ENCODE peak calls at places on chromosome 4, in eight cellular contexts. W, V, J, K, Z, I, Q and H are unnamed samples.

GRCh38 chr4:65670331-65671031 is at the start of gene EPHA5:
- DNase-seq in W (peak), V (peak), J (peak), K (peak), Z (peak), I (peak), Q (no peak), H (no peak)

GRCh38 chr4:138039010-138039409 is 203.1 kb downstream of the SLC7A11 start:
- DNase-seq in W (no peak), V (no peak), J (no peak), K (no peak), Z (no peak), I (no peak), Q (no peak), H (no peak)

GRCh38 chr4:80471701-80472100 is 136.2 kb downstream of the CFAP299 start:
- DNase-seq in W (no peak), V (peak), J (no peak), K (no peak), Z (no peak), I (no peak), Q (no peak), H (no peak)

GRCh38 chr4:169314906-169315305 is 44.1 kb upstream of the SH3RF1 start:
- DNase-seq in W (peak), V (peak), J (peak), K (no peak), Z (peak), I (no peak), Q (peak), H (peak)

GRCh38 chr4:144189121-144189520 is 48.6 kb upstream of the GYPA start:
- DNase-seq in W (no peak), V (no peak), J (no peak), K (no peak), Z (no peak), I (no peak), Q (no peak), H (no peak)

GRCh38 chr4:156873776-156874175 is 97.8 kb downstream of the PDGFC start:
- DNase-seq in W (no peak), V (no peak), J (no peak), K (no peak), Z (no peak), I (no peak), Q (no peak), H (no peak)

GRCh38 chr4:94962484-94962883 is 204.7 kb downstream of the BMPR1B start:
- DNase-seq in W (no peak), V (no peak), J (no peak), K (no peak), Z (no peak), I (no peak), Q (no peak), H (no peak)

GRCh38 chr4:17781072-17781830 is at the start of gene FAM184B:
- DNase-seq in W (no peak), V (no peak), J (peak), K (no peak), Z (peak), I (no peak), Q (no peak), H (no peak)

GRCh38 chr4:14264437-14264836 is 636.9 kb upstream of the BOD1L1 start:
- DNase-seq in W (no peak), V (no peak), J (no peak), K (no peak), Z (no peak), I (no peak), Q (no peak), H (no peak)

DNA sequence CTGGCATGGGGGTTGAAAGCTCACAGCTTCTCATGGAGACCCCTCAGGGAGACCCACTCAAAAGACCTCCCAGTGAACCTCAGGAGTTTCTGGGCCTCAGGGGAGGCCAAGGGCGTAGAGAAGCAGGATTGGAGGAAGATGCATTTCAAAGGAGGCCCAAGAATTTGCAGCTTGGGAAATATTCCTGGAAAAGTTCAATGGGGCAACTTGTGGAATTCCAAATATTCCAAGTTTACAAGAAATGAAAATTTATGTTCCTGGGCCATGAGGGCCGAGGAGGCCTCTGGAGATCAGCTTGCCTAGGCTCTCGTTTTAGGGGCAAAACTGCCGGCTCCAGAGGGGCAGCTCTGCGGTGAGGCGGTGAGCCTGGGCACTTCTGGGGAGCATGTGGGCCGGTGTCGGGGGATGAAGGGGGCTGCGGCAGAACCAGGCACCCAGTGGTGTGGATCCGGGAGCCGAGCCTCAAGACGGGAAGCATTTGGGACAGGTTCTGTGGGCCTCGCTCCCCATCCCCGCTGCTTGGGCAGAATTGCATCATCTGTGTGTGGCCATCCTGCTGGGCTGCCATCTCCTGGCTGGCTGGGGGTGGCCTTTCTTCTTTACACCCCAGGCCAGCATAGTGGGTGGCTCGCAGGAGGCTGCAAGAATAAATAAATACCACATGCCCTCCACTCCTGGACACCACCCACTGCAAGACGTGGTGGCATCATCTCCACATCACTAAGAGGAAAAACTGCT is 54.6 kb upstream of the GPR78 start:
- DNase-seq in W (no peak), V (no peak), J (no peak), K (no peak), Z (peak), I (no peak), Q (no peak), H (no peak)
- TF ChIP-seq CTCF in W (no peak), V (no peak), J (no peak), K (peak), Z (no peak), I (no peak), Q (no peak), H (no peak)

DNA sequence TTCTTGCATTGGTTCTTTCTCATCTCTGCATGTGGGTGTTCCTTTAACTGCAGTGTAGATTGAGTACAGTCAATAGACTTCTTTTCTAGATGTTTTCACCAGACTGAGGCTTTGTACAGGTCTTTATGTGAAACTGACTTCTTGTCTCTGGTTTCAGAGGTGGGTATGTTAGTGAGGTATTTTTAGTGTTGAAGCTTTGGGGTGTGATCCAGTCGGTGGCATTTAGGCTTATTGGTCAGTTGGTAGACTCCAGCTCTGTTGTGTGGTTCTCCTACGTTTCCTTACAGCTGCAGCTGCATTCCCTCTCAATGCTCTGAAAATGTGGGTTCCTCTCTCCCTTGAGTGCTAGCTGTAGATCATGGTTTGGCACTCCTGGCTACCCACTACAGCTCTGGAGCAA is 21.3 kb upstream of the AMBN start:
- DNase-seq in W (no peak), V (no peak), J (no peak), K (no peak), Z (no peak), I (no peak), Q (no peak), H (no peak)
- TF ChIP-seq CTCF in W (no peak), V (no peak), J (no peak), K (no peak), Z (no peak), I (no peak), Q (no peak), H (no peak)

GRCh38 chr4:124152130-124152529 is 560.4 kb downstream of the ANKRD50 start:
- DNase-seq in W (no peak), V (no peak), J (no peak), K (no peak), Z (no peak), I (no peak), Q (no peak), H (no peak)

GRCh38 chr4:124155239-124155638 is 557.3 kb downstream of the ANKRD50 start:
- DNase-seq in W (no peak), V (no peak), J (no peak), K (no peak), Z (no peak), I (no peak), Q (no peak), H (no peak)

GRCh38 chr4:124146071-124146470 is 566.5 kb downstream of the ANKRD50 start:
- DNase-seq in W (no peak), V (no peak), J (no peak), K (no peak), Z (no peak), I (no peak), Q (no peak), H (no peak)

GRCh38 chr4:124151031-124151430 is 561.5 kb downstream of the ANKRD50 start:
- DNase-seq in W (no peak), V (no peak), J (no peak), K (no peak), Z (no peak), I (no peak), Q (no peak), H (no peak)
- TF ChIP-seq CTCF in W (no peak), V (no peak), J (no peak), K (no peak), Z (no peak), I (no peak), Q (no peak), H (no peak)

GRCh38 chr4:20422398-20422797 is 170.7 kb downstream of the SLIT2 start:
- DNase-seq in W (peak), V (peak), J (no peak), K (no peak), Z (no peak), I (no peak), Q (peak), H (no peak)

GRCh38 chr4:20420916-20421315 is 169.2 kb downstream of the SLIT2 start:
- DNase-seq in W (no peak), V (no peak), J (no peak), K (no peak), Z (no peak), I (no peak), Q (no peak), H (no peak)

GRCh38 chr4:20426028-20426427 is 174.3 kb downstream of the SLIT2 start:
- DNase-seq in W (no peak), V (no peak), J (no peak), K (no peak), Z (no peak), I (no peak), Q (no peak), H (no peak)

GRCh38 chr4:20421586-20421985 is 169.9 kb downstream of the SLIT2 start:
- DNase-seq in W (no peak), V (no peak), J (no peak), K (peak), Z (no peak), I (no peak), Q (no peak), H (no peak)

DNA sequence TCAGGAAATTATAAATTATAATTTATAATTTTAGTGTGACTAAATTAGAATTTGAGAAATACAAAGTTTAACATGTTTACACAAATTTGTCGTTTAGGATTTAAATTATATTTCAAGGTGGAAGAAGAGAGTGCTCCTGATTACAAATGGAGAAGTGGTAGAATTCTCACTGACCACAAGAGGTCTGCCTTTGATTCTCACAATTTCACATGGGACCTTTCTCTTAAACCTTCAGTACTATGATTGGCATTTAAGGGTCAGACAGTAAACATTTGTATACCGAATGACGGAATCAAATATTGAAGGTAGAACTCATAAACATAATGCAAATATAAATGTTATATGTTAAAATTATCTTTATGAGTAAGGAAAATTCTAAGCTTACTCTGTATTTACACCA is 171.7 kb downstream of the SLIT2 start:
- DNase-seq in W (no peak), V (no peak), J (no peak), K (no peak), Z (no peak), I (no peak), Q (no peak), H (no peak)
- TF ChIP-seq CTCF in W (no peak), V (no peak), J (no peak), K (no peak), Z (no peak), I (no peak), Q (no peak), H (no peak)

GRCh38 chr4:84481879-84482245 is 17.2 kb downstream of the NKX6-1 start:
- DNase-seq in W (no peak), V (no peak), J (no peak), K (no peak), Z (no peak), I (no peak), Q (no peak), H (no peak)

GRCh38 chr4:84480082-84480481 is 19.0 kb downstream of the NKX6-1 start:
- DNase-seq in W (no peak), V (no peak), J (no peak), K (no peak), Z (no peak), I (no peak), Q (no peak), H (no peak)

GRCh38 chr4:84477738-84478137 is 21.4 kb downstream of the NKX6-1 start:
- DNase-seq in W (no peak), V (no peak), J (no peak), K (no peak), Z (no peak), I (no peak), Q (no peak), H (no peak)

GRCh38 chr4:84481077-84481878 is 17.8 kb downstream of the NKX6-1 start:
- DNase-seq in W (no peak), V (no peak), J (no peak), K (no peak), Z (no peak), I (no peak), Q (no peak), H (no peak)

DNA sequence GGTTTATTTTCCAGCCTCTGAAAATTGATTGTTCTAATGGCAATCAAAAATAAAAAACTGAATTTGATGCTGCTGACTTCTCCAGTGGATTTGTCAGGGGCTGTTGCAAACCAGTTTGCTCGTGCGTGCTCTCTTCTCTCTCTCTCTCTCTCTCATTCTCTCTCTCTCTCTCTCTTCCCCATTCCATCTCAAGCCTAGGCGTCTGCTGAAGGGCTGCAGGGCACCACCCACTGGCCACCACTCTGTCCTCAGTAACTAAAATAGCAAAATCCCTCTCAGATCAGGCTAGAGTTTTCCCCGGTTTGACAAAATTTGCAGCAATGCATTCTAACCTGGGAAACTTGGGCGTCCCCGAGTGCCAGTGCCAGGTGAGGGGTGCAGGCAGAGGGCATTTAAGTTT is 19.4 kb downstream of the NKX6-1 start:
- DNase-seq in W (no peak), V (no peak), J (no peak), K (no peak), Z (no peak), I (no peak), Q (no peak), H (no peak)
- TF ChIP-seq CTCF in W (peak), V (no peak), J (no peak), K (no peak), Z (no peak), I (no peak), Q (no peak), H (no peak)

GRCh38 chr4:128289523-128290158 is 2.0 kb upstream of the PGRMC2 start:
- DNase-seq in W (no peak), V (no peak), J (no peak), K (no peak), Z (no peak), I (no peak), Q (no peak), H (no peak)

GRCh38 chr4:128287159-128287870 is at the start of gene PGRMC2:
- DNase-seq in W (peak), V (peak), J (no peak), K (no peak), Z (no peak), I (peak), Q (no peak), H (no peak)

GRCh38 chr4:128288689-128289106 is 1.1 kb upstream of the PGRMC2 start:
- DNase-seq in W (peak), V (peak), J (no peak), K (no peak), Z (no peak), I (no peak), Q (no peak), H (no peak)

GRCh38 chr4:128286474-128287158 is 997 bp downstream of the PGRMC2 start:
- DNase-seq in W (no peak), V (peak), J (no peak), K (no peak), Z (no peak), I (no peak), Q (no peak), H (no peak)

DNA sequence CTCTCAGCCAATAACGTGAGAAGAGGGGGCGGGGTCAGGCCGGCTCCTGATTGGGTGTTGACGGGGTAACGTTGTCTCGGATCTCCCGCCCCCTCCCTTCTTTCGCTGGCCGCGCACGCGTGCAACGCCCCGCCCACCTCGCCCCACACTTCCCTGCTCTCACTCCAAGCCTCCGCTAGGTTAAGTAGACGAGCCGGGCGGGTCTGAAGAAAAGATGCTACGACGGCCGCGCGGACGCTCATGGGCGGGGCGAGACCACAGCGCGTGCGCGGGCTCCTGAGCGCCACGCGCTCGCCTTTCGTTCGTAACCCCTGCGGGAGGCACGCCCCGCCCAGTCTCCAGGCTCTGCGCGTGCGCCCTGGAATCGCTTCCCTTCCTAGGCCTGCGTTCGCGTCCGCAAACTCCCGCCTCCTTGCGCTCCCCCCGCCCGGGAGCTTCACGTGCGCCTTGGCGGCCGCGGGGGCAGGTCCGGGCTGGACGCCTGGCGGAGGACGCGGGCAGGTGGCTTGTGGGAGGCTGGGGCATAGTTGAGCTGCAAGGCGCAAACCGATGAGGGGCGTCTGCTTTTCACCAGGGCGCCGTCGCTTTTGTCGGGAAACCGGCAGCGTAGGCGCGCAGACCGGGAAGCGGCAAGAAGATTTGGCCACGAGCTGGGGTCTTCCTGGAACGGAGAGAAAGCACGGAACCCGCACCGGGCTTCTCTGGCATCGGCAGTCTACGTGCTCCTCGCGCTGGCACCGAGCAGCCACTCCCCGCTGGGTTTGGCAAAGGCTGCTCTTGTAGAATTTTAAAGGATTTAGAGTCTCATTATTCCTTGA is 467 bp upstream of the PGRMC2 start:
- DNase-seq in W (peak), V (peak), J (peak), K (peak), Z (peak), I (peak), Q (peak), H (peak)
- TF ChIP-seq CTCF in W (peak), V (no peak), J (no peak), K (peak), Z (peak), I (peak), Q (no peak), H (peak)

GRCh38 chr4:34720563-34720962 is 1523.8 kb downstream of the ARAP2 start:
- DNase-seq in W (no peak), V (no peak), J (no peak), K (no peak), Z (no peak), I (no peak), Q (no peak), H (peak)
- TF ChIP-seq CTCF in W (peak), V (no peak), J (peak), K (peak), Z (peak), I (no peak), Q (peak), H (peak)

DNA sequence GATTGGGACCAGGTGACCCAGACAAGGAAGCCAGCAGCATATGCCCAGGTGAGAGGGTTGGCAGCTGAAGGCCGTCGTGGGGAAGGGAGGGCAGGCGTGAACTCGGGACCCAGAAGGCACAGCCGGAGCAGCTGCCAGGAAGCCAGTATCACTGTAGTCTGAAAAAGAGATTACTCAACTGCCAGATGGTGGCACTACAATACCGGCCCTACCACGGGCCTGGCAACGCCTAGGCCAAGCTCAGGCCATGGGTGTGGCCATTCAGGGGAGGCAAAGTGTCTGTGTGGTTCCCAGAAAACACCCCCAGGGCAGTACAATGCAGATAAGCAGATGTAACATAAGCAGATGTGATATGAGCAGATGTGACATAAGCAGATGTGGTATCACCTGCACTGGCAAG is 236.0 kb downstream of the AFAP1 start:
- DNase-seq in W (no peak), V (no peak), J (no peak), K (no peak), Z (no peak), I (no peak), Q (no peak), H (no peak)
- TF ChIP-seq CTCF in W (no peak), V (no peak), J (no peak), K (no peak), Z (no peak), I (no peak), Q (no peak), H (no peak)

DNA sequence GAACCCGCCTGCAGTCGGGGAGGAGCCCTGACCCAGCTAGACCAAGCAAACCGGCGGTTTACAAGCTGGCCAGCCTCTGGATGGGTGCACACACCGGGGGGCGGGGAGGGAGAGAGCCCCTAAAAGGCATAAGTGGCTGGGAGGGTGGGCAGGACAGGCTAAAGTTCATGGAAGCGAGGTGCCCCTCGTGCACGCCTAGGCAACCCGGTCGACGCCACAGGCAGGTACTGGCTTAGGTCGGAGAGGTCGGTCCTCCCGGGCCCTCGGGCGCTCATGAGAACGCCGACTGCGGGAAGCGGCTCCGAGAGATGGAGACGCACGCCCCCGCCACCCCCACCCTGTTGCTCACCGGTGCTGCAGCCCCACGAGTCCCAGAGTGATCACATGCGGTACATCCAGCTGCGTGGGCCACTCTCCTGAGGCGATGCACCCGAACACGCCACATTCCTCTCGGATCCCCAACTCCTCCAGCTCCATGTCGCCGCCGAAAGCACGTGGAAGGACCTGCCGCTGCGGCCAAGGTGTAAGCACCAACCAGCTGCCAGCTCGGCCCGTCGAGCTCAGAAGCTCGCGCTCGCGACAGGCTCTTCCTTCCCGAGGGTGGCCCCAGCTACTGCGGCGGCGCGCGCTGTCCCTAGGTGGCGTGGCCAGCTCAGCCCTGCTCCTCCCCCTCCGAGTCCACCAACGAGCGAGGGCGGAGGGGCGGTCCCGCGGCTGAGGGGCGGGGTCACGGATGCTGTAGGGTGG is at the start of gene PPAT:
- DNase-seq in W (peak), V (peak), J (peak), K (peak), Z (peak), I (peak), Q (peak), H (peak)
- TF ChIP-seq CTCF in W (no peak), V (peak), J (peak), K (peak), Z (peak), I (no peak), Q (peak), H (peak)